ENCODE peak calls at places on chromosome 7, in five cellular contexts. K, V, X, S and Y are unnamed samples.

GRCh38 chr7:148535227-148535626 is 55.3 kb upstream of the C7orf33 start:
- DNase-seq in K (no peak), V (peak; percentile 11), X (no peak), S (peak; percentile 16), Y (peak; percentile 1)

GRCh38 chr7:93851536-93851935 is 39.0 kb downstream of the TFPI2 start:
- DNase-seq in K (no peak), V (no peak), X (no peak), S (no peak), Y (no peak)

GRCh38 chr7:100705341-100705752 is 574 bp upstream of the POP7 start:
- DNase-seq in K (peak; percentile 86), V (peak; percentile 83), X (peak; percentile 79), S (peak; percentile 82), Y (peak; percentile 73)

GRCh38 chr7:135817576-135817975 is 69.0 kb upstream of the FAM180A start:
- DNase-seq in K (no peak), V (no peak), X (no peak), S (no peak), Y (no peak)

GRCh38 chr7:108347616-108348015 is 108.6 kb downstream of the NRCAM start:
- DNase-seq in K (no peak), V (no peak), X (peak; percentile 81), S (no peak), Y (no peak)

GRCh38 chr7:2607122-2607912 is 24.5 kb upstream of the TTYH3 start:
- DNase-seq in K (no peak), V (no peak), X (peak; percentile 53), S (no peak), Y (no peak)

GRCh38 chr7:15085361-15085760 is 182.8 kb upstream of the DGKB start:
- DNase-seq in K (no peak), V (no peak), X (no peak), S (no peak), Y (no peak)

GRCh38 chr7:149720372-149721083 is 52.9 kb downstream of the ZNF467 start:
- DNase-seq in K (no peak), V (no peak), X (no peak), S (no peak), Y (no peak)

GRCh38 chr7:110084177-110084807 is 1006.6 kb upstream of the LRRN3 start:
- DNase-seq in K (no peak), V (no peak), X (no peak), S (no peak), Y (no peak)

GRCh38 chr7:10618934-10619333 is 354.7 kb upstream of the PHF14 start:
- DNase-seq in K (no peak), V (no peak), X (no peak), S (no peak), Y (no peak)

GRCh38 chr7:138157702-138158101 is 81.4 kb downstream of the AKR1D1 start:
- DNase-seq in K (no peak), V (no peak), X (no peak), S (no peak), Y (no peak)

GRCh38 chr7:140475747-140476333 is 3.5 kb downstream of the MKRN1 start:
- DNase-seq in K (no peak), V (peak; percentile 68), X (peak; percentile 66), S (peak; percentile 64), Y (peak; percentile 37)

GRCh38 chr7:42931447-42931833 is 534 bp downstream of the PSMA2 start:
- DNase-seq in K (no peak), V (peak; percentile 36), X (peak; percentile 51), S (no peak), Y (peak; percentile 66)

GRCh38 chr7:42930889-42931288 is 1.1 kb downstream of the PSMA2 start:
- DNase-seq in K (no peak), V (no peak), X (peak; percentile 46), S (no peak), Y (no peak)

GRCh38 chr7:42929449-42929848 is 2.5 kb downstream of the PSMA2 start:
- DNase-seq in K (no peak), V (no peak), X (no peak), S (no peak), Y (no peak)

GRCh38 chr7:42932861-42933591 is 850 bp downstream of the MRPL32 start:
- DNase-seq in K (no peak), V (peak; percentile 39), X (peak; percentile 60), S (no peak), Y (peak; percentile 25)

DNA sequence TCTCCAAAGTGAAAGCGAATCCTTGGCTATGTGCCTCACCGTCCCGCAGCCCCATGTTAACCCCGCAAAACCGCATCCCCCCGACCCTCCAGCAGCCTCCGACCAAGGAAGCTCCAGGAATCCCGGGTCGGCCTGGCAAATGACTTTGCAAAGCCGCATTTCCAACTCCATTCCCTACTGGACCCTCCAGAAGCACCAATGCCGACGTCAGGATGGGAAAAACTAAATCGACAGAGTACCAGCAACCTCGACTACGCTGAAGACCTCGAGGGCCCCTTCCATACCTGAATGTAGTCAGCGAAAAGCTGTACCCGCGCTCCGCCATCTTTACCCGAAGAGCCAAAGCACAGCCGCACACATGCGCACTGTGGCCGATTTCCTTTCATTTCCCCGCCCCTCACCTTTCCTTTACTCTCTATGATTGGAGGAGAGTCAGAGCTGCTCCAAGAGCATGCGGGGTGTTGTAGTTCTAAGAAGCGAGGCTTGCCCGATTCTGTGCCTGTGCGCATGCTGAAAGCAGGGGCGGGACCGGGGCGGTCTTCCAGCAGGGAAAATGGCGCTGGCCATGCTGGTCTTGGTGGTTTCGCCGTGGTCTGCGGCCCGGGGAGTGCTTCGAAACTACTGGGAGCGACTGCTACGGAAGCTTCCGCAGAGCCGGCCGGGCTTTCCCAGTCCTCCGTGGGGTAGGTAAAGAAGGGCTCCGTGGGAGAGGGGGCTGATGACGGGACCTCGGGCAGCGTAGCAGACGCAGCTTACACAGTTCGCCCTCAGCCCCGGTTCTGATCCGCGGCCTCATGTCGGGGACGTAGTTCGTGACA is at the start of the genes MRPL32 and PSMA2:
- DNase-seq in K (peak; percentile 95), V (peak; percentile 98), X (peak; percentile 100), S (peak; percentile 94), Y (peak; percentile 95)
- H3K9me3 ChIP-seq in K (no peaks in the 10 kb centered on the region), V (no peaks in the 10 kb centered on the region), X (no peaks in the 10 kb centered on the region), S (no peaks in the 10 kb centered on the region), Y (no peaks in the 10 kb centered on the region)

GRCh38 chr7:158372400-158373302 is 215.0 kb downstream of the PTPRN2 start:
- DNase-seq in K (no peak), V (no peak), X (no peak), S (no peak), Y (no peak)
- H3K27ac ChIP-seq in K (no peak overlapping the region), V (no peak overlapping the region), X (no peak overlapping the region), S (no peak overlapping the region), Y (no peak overlapping the region)

GRCh38 chr7:64978497-64979203 is 12.2 kb downstream of the ZNF117 start:
- DNase-seq in K (no peak), V (no peak), X (no peak), S (no peak), Y (no peak)
- H3K9me3 ChIP-seq in K (peaks cover 29% of the 10 kb centered on the region), V (peaks cover 80% of the 10 kb centered on the region), X (peaks cover 26% of the 10 kb centered on the region), S (peaks cover 33% of the 10 kb centered on the region), Y (peaks cover 78% of the 10 kb centered on the region)

GRCh38 chr7:151504715-151505326 is 14.9 kb downstream of the RHEB start:
- DNase-seq in K (no peak), V (no peak), X (no peak), S (no peak), Y (no peak)

GRCh38 chr7:151501676-151502075 is 18.0 kb downstream of the RHEB start:
- DNase-seq in K (no peak), V (no peak), X (no peak), S (no peak), Y (no peak)

GRCh38 chr7:151505433-151505832 is 14.3 kb downstream of the RHEB start:
- DNase-seq in K (no peak), V (no peak), X (no peak), S (no peak), Y (no peak)

GRCh38 chr7:151505836-151506468 is 13.7 kb downstream of the RHEB start:
- DNase-seq in K (no peak), V (no peak), X (no peak), S (no peak), Y (no peak)

GRCh38 chr7:151503902-151504714 is 15.6 kb downstream of the RHEB start:
- DNase-seq in K (peak; percentile 27), V (no peak), X (peak; percentile 91), S (no peak), Y (no peak)
- H3K27ac ChIP-seq in K (peak overlapping the region; percentile 53), V (no peak overlapping the region), X (peak overlapping the region; percentile 84), S (no peak overlapping the region), Y (no peak overlapping the region)

DNA sequence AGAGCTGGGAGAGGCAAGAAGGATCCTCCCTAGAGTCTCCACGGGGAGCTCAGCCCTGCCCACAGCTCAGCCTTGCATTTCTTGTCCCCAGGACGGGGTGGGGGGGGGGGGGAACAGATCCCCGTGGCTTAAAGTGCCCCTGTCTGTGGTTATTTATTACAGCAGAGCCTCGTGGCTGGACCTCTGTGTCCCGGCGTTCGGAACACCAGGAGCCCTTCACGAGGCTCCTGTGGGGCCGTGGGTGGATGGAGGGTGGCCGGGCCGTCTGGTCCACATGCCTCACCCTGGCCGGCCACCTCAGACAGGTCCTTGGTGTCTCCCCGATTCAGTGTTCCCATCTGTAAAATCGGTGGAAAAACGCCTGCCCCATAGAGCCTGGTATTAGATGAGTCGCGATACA is 37.9 kb downstream of the FAM20C start:
- DNase-seq in K (no peak), V (no peak), X (no peak), S (no peak), Y (no peak)
- H3K9me3 ChIP-seq in K (no peaks in the 10 kb centered on the region), V (no peaks in the 10 kb centered on the region), X (no peaks in the 10 kb centered on the region), S (no peaks in the 10 kb centered on the region), Y (no peaks in the 10 kb centered on the region)

DNA sequence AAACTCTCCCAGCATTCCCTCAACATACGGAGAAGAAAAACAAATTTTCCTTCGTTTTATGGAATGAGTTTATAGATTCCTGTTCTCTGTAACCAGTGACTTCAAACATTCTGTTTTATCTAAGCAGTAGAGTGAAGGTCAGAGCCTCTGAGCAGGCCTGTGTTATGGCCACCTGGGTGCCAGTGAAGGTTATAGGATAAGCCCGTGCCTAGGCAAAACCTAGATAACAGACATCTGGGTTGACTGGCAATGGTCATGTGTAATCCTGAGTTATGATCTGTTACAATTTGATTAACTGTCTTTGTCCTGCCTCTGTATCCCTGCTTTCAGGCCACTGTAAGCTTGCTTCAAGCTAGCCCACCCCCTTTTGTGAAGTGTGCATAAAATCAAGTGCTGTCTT is 8.3 kb downstream of the LSM5 start:
- DNase-seq in K (no peak), V (no peak), X (no peak), S (no peak), Y (no peak)
- H3K27ac ChIP-seq in K (no peak overlapping the region), V (no peak overlapping the region), X (no peak overlapping the region), S (no peak overlapping the region), Y (no peak overlapping the region)

GRCh38 chr7:98569606-98570337 is 47.3 kb upstream of the NPTX2 start:
- DNase-seq in K (no peak), V (no peak), X (no peak), S (no peak), Y (no peak)

GRCh38 chr7:98571006-98571405 is 46.1 kb upstream of the NPTX2 start:
- DNase-seq in K (no peak), V (no peak), X (no peak), S (no peak), Y (no peak)

GRCh38 chr7:98567979-98568378 is 49.1 kb upstream of the NPTX2 start:
- DNase-seq in K (no peak), V (no peak), X (no peak), S (no peak), Y (no peak)

GRCh38 chr7:98571986-98572385 is 45.1 kb upstream of the NPTX2 start:
- DNase-seq in K (no peak), V (no peak), X (no peak), S (no peak), Y (no peak)

GRCh38 chr7:98568891-98569290 is 48.2 kb upstream of the NPTX2 start:
- DNase-seq in K (no peak), V (no peak), X (no peak), S (no peak), Y (no peak)
- H3K9me3 ChIP-seq in K (no peaks in the 10 kb centered on the region), V (no peaks in the 10 kb centered on the region), X (no peaks in the 10 kb centered on the region), S (no peaks in the 10 kb centered on the region), Y (no peaks in the 10 kb centered on the region)